ENCODE peak calls at places on chromosomes 11 and 22, in four cellular contexts. One of them, this sample, is unnamed. For H3K4me1, the result is how much of the 10 kb centered on the place peaks cover.

GRCh38 chr11:66639066-66639813 is 737 bp downstream of the RBM4 start:
- DNase-seq in keratinocyte: no peak
- DNase-seq in naive thymus-derived CD4-positive, alpha-beta T cell: peak
- DNase-seq in lung: no peak
- DNase-seq in this sample: no peak

GRCh38 chr22:37183432-37184379 is 4.3 kb downstream of the C1QTNF6 start:
- DNase-seq in lung: no peak
- DNase-seq in naive thymus-derived CD4-positive, alpha-beta T cell: no peak
- DNase-seq in keratinocyte: no peak
- DNase-seq in this sample: no peak

GRCh38 chr22:48944433-48944755 is 883.3 kb downstream of the BRD1 start:
- DNase-seq in lung: peak
- DNase-seq in naive thymus-derived CD4-positive, alpha-beta T cell: no peak
- DNase-seq in keratinocyte: no peak
- DNase-seq in this sample: no peak

GRCh38 chr22:39292002-39292401 is 27.4 kb downstream of the RPL3 start:
- DNase-seq in keratinocyte: no peak
- DNase-seq in naive thymus-derived CD4-positive, alpha-beta T cell: no peak
- DNase-seq in lung: no peak
- DNase-seq in this sample: no peak

GRCh38 chr22:48568736-48569330 is 1258.8 kb downstream of the BRD1 start:
- DNase-seq in keratinocyte: no peak
- DNase-seq in naive thymus-derived CD4-positive, alpha-beta T cell: no peak
- DNase-seq in lung: no peak
- DNase-seq in this sample: no peak

GRCh38 chr11:112929432-112929831 is 31.8 kb upstream of the NCAM1 start:
- DNase-seq in lung: no peak
- DNase-seq in keratinocyte: no peak
- DNase-seq in naive thymus-derived CD4-positive, alpha-beta T cell: no peak
- DNase-seq in this sample: no peak

GRCh38 chr22:25364281-25364680 is 144.8 kb downstream of the CRYBB2 start:
- DNase-seq in naive thymus-derived CD4-positive, alpha-beta T cell: no peak
- DNase-seq in lung: no peak
- DNase-seq in keratinocyte: no peak
- DNase-seq in this sample: no peak

GRCh38 chr11:94151903-94152677 is 23.4 kb downstream of the PANX1 start:
- DNase-seq in naive thymus-derived CD4-positive, alpha-beta T cell: no peak
- DNase-seq in lung: no peak
- DNase-seq in keratinocyte: no peak
- DNase-seq in this sample: no peak

GRCh38 chr11:134845474-134846435 is 433.7 kb upstream of the B3GAT1 start:
- DNase-seq in keratinocyte: no peak
- DNase-seq in naive thymus-derived CD4-positive, alpha-beta T cell: no peak
- DNase-seq in lung: peak
- DNase-seq in this sample: no peak

GRCh38 chr11:16494918-16495691 is 138.8 kb upstream of the SOX6 start:
- DNase-seq in naive thymus-derived CD4-positive, alpha-beta T cell: no peak
- DNase-seq in keratinocyte: no peak
- DNase-seq in lung: no peak
- DNase-seq in this sample: no peak

GRCh38 chr11:12048936-12049790 is 40.7 kb upstream of the DKK3 start:
- DNase-seq in naive thymus-derived CD4-positive, alpha-beta T cell: no peak
- DNase-seq in keratinocyte: no peak
- DNase-seq in lung: no peak
- DNase-seq in this sample: no peak

GRCh38 chr11:130369141-130369691 is 54.5 kb upstream of the ZBTB44 start:
- DNase-seq in naive thymus-derived CD4-positive, alpha-beta T cell: no peak
- DNase-seq in keratinocyte: no peak
- DNase-seq in lung: no peak
- DNase-seq in this sample: peak

GRCh38 chr11:74730601-74731260 is 495 bp downstream of the CHRDL2 start:
- DNase-seq in naive thymus-derived CD4-positive, alpha-beta T cell: no peak
- DNase-seq in keratinocyte: no peak
- DNase-seq in lung: no peak
- DNase-seq in this sample: no peak

GRCh38 chr22:47601666-47602065 is 839.2 kb downstream of the TBC1D22A start:
- DNase-seq in lung: no peak
- DNase-seq in keratinocyte: no peak
- DNase-seq in naive thymus-derived CD4-positive, alpha-beta T cell: no peak
- DNase-seq in this sample: no peak

GRCh38 chr11:64619811-64620285 is 28.8 kb downstream of the SLC22A12 start:
- DNase-seq in keratinocyte: no peak
- DNase-seq in naive thymus-derived CD4-positive, alpha-beta T cell: no peak
- DNase-seq in lung: peak
- DNase-seq in this sample: no peak

GRCh38 chr22:31921106-31921505 is 23.2 kb upstream of the YWHAH start:
- DNase-seq in keratinocyte: no peak
- DNase-seq in lung: no peak
- DNase-seq in naive thymus-derived CD4-positive, alpha-beta T cell: no peak
- DNase-seq in this sample: no peak

GRCh38 chr22:44730034-44730433 is 22.3 kb upstream of the ARHGAP8 start:
- DNase-seq in naive thymus-derived CD4-positive, alpha-beta T cell: no peak
- DNase-seq in lung: no peak
- DNase-seq in keratinocyte: no peak
- DNase-seq in this sample: no peak

GRCh38 chr11:117126223-117126965 is 17.7 kb upstream of the PAFAH1B2 start:
- DNase-seq in keratinocyte: no peak
- DNase-seq in naive thymus-derived CD4-positive, alpha-beta T cell: no peak
- DNase-seq in lung: no peak
- DNase-seq in this sample: no peak

GRCh38 chr11:63839508-63840355 is 822 bp downstream of the MARK2 start:
- DNase-seq in keratinocyte: no peak
- DNase-seq in lung: peak
- DNase-seq in naive thymus-derived CD4-positive, alpha-beta T cell: peak
- DNase-seq in this sample: peak

GRCh38 chr11:64553554-64554201 is 37.3 kb upstream of the SLC22A12 start:
- DNase-seq in naive thymus-derived CD4-positive, alpha-beta T cell: peak
- DNase-seq in lung: peak
- DNase-seq in keratinocyte: no peak
- DNase-seq in this sample: peak

GRCh38 chr11:72613977-72614376 is 60.2 kb downstream of the PDE2A start:
- DNase-seq in keratinocyte: no peak
- DNase-seq in naive thymus-derived CD4-positive, alpha-beta T cell: no peak
- DNase-seq in lung: peak
- DNase-seq in this sample: no peak

GRCh38 chr11:69691449-69691848 is 12.4 kb downstream of the FGF19 start:
- DNase-seq in lung: no peak
- DNase-seq in naive thymus-derived CD4-positive, alpha-beta T cell: no peak
- DNase-seq in keratinocyte: no peak
- DNase-seq in this sample: no peak

GRCh38 chr11:27309064-27309463 is 54.0 kb downstream of the CCDC34 start:
- DNase-seq in lung: no peak
- DNase-seq in keratinocyte: no peak
- DNase-seq in naive thymus-derived CD4-positive, alpha-beta T cell: no peak
- DNase-seq in this sample: no peak

GRCh38 chr11:108639146-108639545 is 25.7 kb upstream of the DDX10 start:
- DNase-seq in naive thymus-derived CD4-positive, alpha-beta T cell: no peak
- DNase-seq in lung: no peak
- DNase-seq in keratinocyte: no peak
- DNase-seq in this sample: no peak

GRCh38 chr11:108635106-108635505 is 29.8 kb upstream of the DDX10 start:
- DNase-seq in lung: no peak
- DNase-seq in naive thymus-derived CD4-positive, alpha-beta T cell: no peak
- DNase-seq in keratinocyte: peak
- DNase-seq in this sample: no peak

GRCh38 chr11:108632041-108632440 is 32.8 kb upstream of the DDX10 start:
- DNase-seq in lung: no peak
- DNase-seq in naive thymus-derived CD4-positive, alpha-beta T cell: no peak
- DNase-seq in keratinocyte: no peak
- DNase-seq in this sample: no peak

DNA sequence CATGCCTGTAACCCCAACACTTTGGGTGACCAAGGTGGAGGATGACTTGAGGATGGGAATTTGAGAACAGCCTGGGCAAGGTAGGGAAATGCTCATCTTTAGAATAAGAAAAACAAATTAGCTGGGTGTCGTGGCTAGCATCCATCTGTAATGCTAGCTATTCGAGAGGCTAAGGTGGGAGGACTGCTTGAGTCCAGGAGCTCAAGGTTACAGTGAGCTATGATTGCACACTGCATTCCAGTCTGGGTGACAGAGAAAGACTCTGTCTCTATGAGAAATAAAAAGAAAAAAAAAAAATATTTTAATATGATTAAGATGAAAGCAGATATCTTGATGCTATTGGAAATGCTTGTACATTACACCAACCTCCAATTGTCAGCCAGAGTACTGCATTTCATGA is 28.6 kb upstream of the DDX10 start:
- DNase-seq in naive thymus-derived CD4-positive, alpha-beta T cell: no peak
- DNase-seq in lung: no peak
- DNase-seq in keratinocyte: no peak
- DNase-seq in this sample: no peak
- H3K4me1 ChIP-seq in naive thymus-derived CD4-positive, alpha-beta T cell: under half
- H3K4me1 ChIP-seq in lung: under half
- H3K4me1 ChIP-seq in keratinocyte: under half
- H3K4me1 ChIP-seq in this sample: under half

DNA sequence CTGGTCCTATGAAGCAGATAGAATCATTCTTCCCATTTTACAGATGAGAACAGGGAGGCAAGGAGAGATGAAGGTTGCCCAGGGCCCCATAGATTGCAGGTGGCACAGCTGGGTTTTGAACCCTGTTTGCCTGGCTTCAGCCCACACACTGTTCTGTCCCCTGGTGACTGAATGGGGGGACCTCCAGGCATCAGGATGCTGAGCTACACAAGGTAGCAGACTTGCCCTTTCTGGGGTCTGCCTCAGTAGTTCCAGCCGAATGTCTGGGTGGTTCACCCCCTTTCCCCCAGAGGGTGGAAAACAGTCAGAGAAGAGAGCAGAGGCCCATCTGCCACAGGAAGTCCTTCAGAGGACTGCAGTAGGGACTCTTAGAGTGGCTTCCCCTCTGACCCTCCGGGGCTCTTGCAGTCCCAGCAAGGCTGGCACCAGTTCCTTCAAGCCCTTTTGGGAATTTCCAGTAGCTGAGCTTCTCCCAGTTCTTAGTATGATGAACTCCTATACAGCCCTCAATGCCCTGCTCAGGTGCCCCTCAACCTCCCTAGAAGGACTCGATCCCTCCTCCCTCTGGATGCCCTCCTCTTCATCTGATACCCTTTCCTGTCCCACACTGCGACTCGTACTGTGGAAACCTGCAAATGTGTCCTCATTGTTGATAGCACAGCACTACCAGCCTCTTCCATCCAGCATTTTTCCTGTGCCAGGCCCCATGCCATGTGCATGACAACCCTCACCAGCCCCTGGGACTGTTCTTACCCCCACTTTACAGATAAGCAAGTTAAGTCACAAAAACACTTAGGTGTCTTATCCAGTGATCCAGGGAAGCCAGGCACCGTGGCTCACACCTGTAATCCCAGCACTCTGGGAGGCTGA is 82.8 kb downstream of the IGLL1 start:
- DNase-seq in naive thymus-derived CD4-positive, alpha-beta T cell: no peak
- DNase-seq in keratinocyte: no peak
- DNase-seq in lung: no peak
- DNase-seq in this sample: no peak
- H3K4me1 ChIP-seq in naive thymus-derived CD4-positive, alpha-beta T cell: under half
- H3K4me1 ChIP-seq in keratinocyte: under half
- H3K4me1 ChIP-seq in lung: under half
- H3K4me1 ChIP-seq in this sample: under half

GRCh38 chr11:119676461-119677020 is 52.5 kb downstream of the NECTIN1 start:
- DNase-seq in lung: no peak
- DNase-seq in keratinocyte: no peak
- DNase-seq in naive thymus-derived CD4-positive, alpha-beta T cell: no peak
- DNase-seq in this sample: no peak

GRCh38 chr11:119671561-119672015 is 57.4 kb downstream of the NECTIN1 start:
- DNase-seq in naive thymus-derived CD4-positive, alpha-beta T cell: no peak
- DNase-seq in lung: no peak
- DNase-seq in keratinocyte: no peak
- DNase-seq in this sample: peak

GRCh38 chr11:119672597-119672996 is 56.4 kb downstream of the NECTIN1 start:
- DNase-seq in keratinocyte: no peak
- DNase-seq in naive thymus-derived CD4-positive, alpha-beta T cell: no peak
- DNase-seq in lung: no peak
- DNase-seq in this sample: no peak

GRCh38 chr11:119671048-119671447 is 58.0 kb downstream of the NECTIN1 start:
- DNase-seq in naive thymus-derived CD4-positive, alpha-beta T cell: no peak
- DNase-seq in keratinocyte: no peak
- DNase-seq in lung: peak
- DNase-seq in this sample: peak

DNA sequence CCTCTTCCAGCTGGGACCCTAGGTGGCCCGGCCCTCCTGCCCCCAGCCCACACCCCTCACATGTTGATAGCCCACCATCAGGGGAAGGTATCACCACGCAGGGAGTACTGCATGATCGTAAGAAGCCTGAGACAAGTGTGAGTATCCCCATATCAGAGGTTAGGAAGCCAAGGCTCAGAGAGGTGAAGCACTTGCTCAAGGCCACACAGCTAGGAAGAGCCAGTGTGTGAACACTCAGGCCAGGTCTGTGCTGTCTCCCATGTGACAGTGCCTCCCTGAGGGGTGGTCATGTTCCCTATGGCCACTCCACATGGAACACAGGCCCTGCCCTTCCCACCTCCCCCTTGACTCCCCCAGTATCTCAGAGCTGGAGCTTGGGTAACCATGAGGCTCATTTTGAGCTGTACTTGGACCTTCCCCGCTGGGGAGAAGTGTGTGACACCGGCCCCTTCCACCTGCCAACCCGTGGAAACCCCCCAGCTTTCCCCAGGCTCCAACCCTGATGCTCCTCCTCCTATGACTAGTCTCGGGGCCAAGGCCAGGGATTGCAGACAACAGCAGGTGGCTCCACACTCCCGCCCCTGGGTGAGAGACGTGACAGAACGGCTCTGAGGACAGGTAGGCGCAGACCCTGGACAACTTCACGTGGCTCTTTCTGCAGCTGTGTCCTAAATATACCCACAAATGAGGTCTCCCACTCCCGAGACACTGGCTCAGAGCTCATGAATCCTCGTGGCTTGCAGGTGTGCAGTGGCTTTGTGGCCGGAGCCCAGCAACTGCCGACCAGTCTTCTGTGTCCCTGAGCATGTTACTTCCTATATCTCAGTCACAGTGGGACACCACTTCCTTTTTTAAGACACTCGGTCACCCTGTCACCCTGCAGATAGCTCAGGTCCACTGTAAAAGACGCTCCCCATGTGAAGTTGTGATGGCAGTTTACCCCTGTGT is 55.3 kb downstream of the NECTIN1 start:
- DNase-seq in naive thymus-derived CD4-positive, alpha-beta T cell: no peak
- DNase-seq in lung: no peak
- DNase-seq in keratinocyte: no peak
- DNase-seq in this sample: no peak
- H3K4me1 ChIP-seq in naive thymus-derived CD4-positive, alpha-beta T cell: under half
- H3K4me1 ChIP-seq in lung: under half
- H3K4me1 ChIP-seq in keratinocyte: under half
- H3K4me1 ChIP-seq in this sample: under half

GRCh38 chr22:35399678-35400334 is at the start of gene MCM5:
- DNase-seq in naive thymus-derived CD4-positive, alpha-beta T cell: peak
- DNase-seq in lung: peak
- DNase-seq in keratinocyte: peak
- DNase-seq in this sample: peak

GRCh38 chr22:35397095-35397904 is 2.6 kb upstream of the MCM5 start:
- DNase-seq in keratinocyte: no peak
- DNase-seq in lung: no peak
- DNase-seq in naive thymus-derived CD4-positive, alpha-beta T cell: no peak
- DNase-seq in this sample: peak

GRCh38 chr22:35399114-35399677 is 744 bp upstream of the MCM5 start:
- DNase-seq in lung: no peak
- DNase-seq in keratinocyte: no peak
- DNase-seq in naive thymus-derived CD4-positive, alpha-beta T cell: no peak
- DNase-seq in this sample: peak

GRCh38 chr22:35400335-35400680 is 368 bp downstream of the MCM5 start:
- DNase-seq in lung: no peak
- DNase-seq in naive thymus-derived CD4-positive, alpha-beta T cell: peak
- DNase-seq in keratinocyte: no peak
- DNase-seq in this sample: no peak

GRCh38 chr22:35398574-35398973 is 1.4 kb upstream of the MCM5 start:
- DNase-seq in lung: no peak
- DNase-seq in keratinocyte: no peak
- DNase-seq in naive thymus-derived CD4-positive, alpha-beta T cell: no peak
- DNase-seq in this sample: no peak
- H3K4me1 ChIP-seq in lung: under half
- H3K4me1 ChIP-seq in keratinocyte: under half
- H3K4me1 ChIP-seq in naive thymus-derived CD4-positive, alpha-beta T cell: under half
- H3K4me1 ChIP-seq in this sample: under half